ENCODE peak calls at places on chromosome 16, in nine cellular contexts. O is HL-60, H is mesothelial cell of epicardium, A is A549, L is endothelial cell, W is A673, G is osteocyte, Q is SK-N-SH, J is pancreas. F is an unnamed sample.

GRCh38 chr16:23124315-23124714 is 24.9 kb downstream of the USP31 start:
- DNase-seq in O (no peak), H (no peak), A (peak), L (no peak), W (peak), G (no peak), Q (no peak), J (no peak), F (no peak)

GRCh38 chr16:10428433-10429168 is 42.7 kb downstream of the ATF7IP2 start:
- DNase-seq in O (no peak), H (no peak), A (no peak), L (no peak), W (no peak), G (no peak), Q (no peak), J (no peak), F (no peak)

GRCh38 chr16:68786685-68787418 is 49.8 kb downstream of the CDH1 start:
- DNase-seq in O (no peak), H (no peak), A (no peak), L (no peak), W (no peak), G (no peak), Q (no peak), J (peak), F (no peak)

GRCh38 chr16:15694499-15694898 is 44.5 kb downstream of the NDE1 start:
- DNase-seq in O (no peak), H (no peak), A (no peak), L (no peak), W (no peak), G (no peak), Q (no peak), J (no peak), F (no peak)

GRCh38 chr16:88560722-88561484 is 9.3 kb upstream of the ZC3H18 start:
- DNase-seq in O (no peak), H (peak), A (no peak), L (peak), W (peak), G (no peak), Q (no peak), J (no peak), F (no peak)

GRCh38 chr16:82439678-82440293 is 187.0 kb upstream of the CDH13 start:
- DNase-seq in O (no peak), H (no peak), A (peak), L (peak), W (peak), G (peak), Q (peak), J (no peak), F (no peak)

GRCh38 chr16:16972831-16973230 is 497.9 kb downstream of the XYLT1 start:
- DNase-seq in O (no peak), H (no peak), A (no peak), L (no peak), W (no peak), G (no peak), Q (no peak), J (no peak), F (no peak)

GRCh38 chr16:24800586-24800985 is 45.2 kb upstream of the SLC5A11 start:
- DNase-seq in O (no peak), H (no peak), A (peak), L (no peak), W (peak), G (no peak), Q (no peak), J (no peak), F (no peak)

GRCh38 chr16:700684-701584 is 4.7 kb downstream of the FBXL16 start:
- DNase-seq in O (no peak), H (peak), A (no peak), L (peak), W (peak), G (no peak), Q (no peak), J (no peak), F (no peak)

GRCh38 chr16:28136751-28137434 is 73.4 kb upstream of the GSG1L start:
- DNase-seq in O (no peak), H (no peak), A (no peak), L (no peak), W (peak), G (no peak), Q (no peak), J (no peak), F (no peak)

GRCh38 chr16:4261557-4262172 is 11.2 kb downstream of the TFAP4 start:
- DNase-seq in O (no peak), H (peak), A (peak), L (peak), W (peak), G (peak), Q (peak), J (no peak), F (no peak)

GRCh38 chr16:11045846-11046245 is 101.5 kb downstream of the CLEC16A start:
- DNase-seq in O (no peak), H (no peak), A (no peak), L (no peak), W (no peak), G (no peak), Q (no peak), J (no peak), F (no peak)

GRCh38 chr16:19481291-19481690 is 40.6 kb downstream of the GDE1 start:
- DNase-seq in O (no peak), H (no peak), A (no peak), L (no peak), W (no peak), G (no peak), Q (no peak), J (no peak), F (no peak)

GRCh38 chr16:87474566-87474996 is 18.2 kb downstream of the ZCCHC14 start:
- DNase-seq in O (no peak), H (no peak), A (no peak), L (no peak), W (no peak), G (no peak), Q (peak), J (no peak), F (no peak)

GRCh38 chr16:28846933-28847273 is 755 bp upstream of the TUFM start:
- DNase-seq in O (no peak), H (no peak), A (no peak), L (no peak), W (no peak), G (no peak), Q (no peak), J (no peak), F (no peak)

GRCh38 chr16:57017251-57017650 is 27.9 kb downstream of the NLRC5 start:
- DNase-seq in O (no peak), H (no peak), A (no peak), L (no peak), W (no peak), G (no peak), Q (no peak), J (no peak), F (no peak)

GRCh38 chr16:70770291-70770967 is 30.5 kb downstream of the VAC14 start:
- DNase-seq in O (no peak), H (no peak), A (no peak), L (no peak), W (no peak), G (no peak), Q (no peak), J (no peak), F (no peak)

GRCh38 chr16:23524886-23525285 is 14.6 kb upstream of the GGA2 start:
- DNase-seq in O (no peak), H (no peak), A (no peak), L (no peak), W (no peak), G (no peak), Q (no peak), J (no peak), F (no peak)

GRCh38 chr16:85611205-85611454 is 2.0 kb upstream of the GSE1 start:
- DNase-seq in O (no peak), H (no peak), A (no peak), L (no peak), W (no peak), G (no peak), Q (no peak), J (no peak), F (no peak)

GRCh38 chr16:88897696-88898425 is 31.4 kb upstream of the PABPN1L start:
- DNase-seq in O (no peak), H (no peak), A (no peak), L (no peak), W (no peak), G (no peak), Q (no peak), J (no peak), F (no peak)

GRCh38 chr16:89330177-89330856 is 112.8 kb downstream of the ZNF778 start:
- DNase-seq in O (no peak), H (no peak), A (peak), L (peak), W (no peak), G (no peak), Q (no peak), J (peak), F (no peak)

GRCh38 chr16:88437367-88437964 is 15.6 kb upstream of the ZFPM1 start:
- DNase-seq in O (no peak), H (peak), A (peak), L (peak), W (peak), G (peak), Q (peak), J (no peak), F (peak)

GRCh38 chr16:11303405-11304138 is 22.4 kb upstream of the PRM1 start:
- DNase-seq in O (no peak), H (peak), A (no peak), L (no peak), W (no peak), G (no peak), Q (peak), J (no peak), F (no peak)

GRCh38 chr16:89700649-89701424 is 668 bp downstream of the SPATA2L start:
- DNase-seq in O (no peak), H (peak), A (peak), L (peak), W (peak), G (no peak), Q (peak), J (peak), F (peak)

GRCh38 chr16:9258423-9259051 is 167.1 kb downstream of the HAPSTR1 start:
- DNase-seq in O (no peak), H (peak), A (peak), L (peak), W (peak), G (no peak), Q (peak), J (peak), F (no peak)

GRCh38 chr16:83933885-83934683 is 19.0 kb upstream of the OSGIN1 start:
- DNase-seq in O (no peak), H (no peak), A (no peak), L (no peak), W (no peak), G (no peak), Q (no peak), J (no peak), F (no peak)

GRCh38 chr16:88940196-88941050 is 36.6 kb downstream of the CBFA2T3 start:
- DNase-seq in O (no peak), H (no peak), A (no peak), L (no peak), W (no peak), G (no peak), Q (peak), J (no peak), F (no peak)

GRCh38 chr16:85428168-85428898 is 184.8 kb upstream of the GSE1 start:
- DNase-seq in O (no peak), H (peak), A (peak), L (peak), W (peak), G (no peak), Q (peak), J (peak), F (peak)

GRCh38 chr16:86789621-86790051 is 211.3 kb downstream of the FOXL1 start:
- DNase-seq in O (no peak), H (no peak), A (no peak), L (no peak), W (no peak), G (no peak), Q (no peak), J (no peak), F (no peak)

GRCh38 chr16:8774208-8774607 is 23.2 kb downstream of the TMEM186 start:
- DNase-seq in O (no peak), H (no peak), A (no peak), L (no peak), W (no peak), G (no peak), Q (no peak), J (no peak), F (no peak)

GRCh38 chr16:85275533-85276249 is 163.4 kb upstream of the CIBAR2 start:
- DNase-seq in O (peak), H (peak), A (peak), L (peak), W (peak), G (peak), Q (peak), J (peak), F (peak)

GRCh38 chr16:68948230-68948910 is 105.0 kb downstream of the TANGO6 start:
- DNase-seq in O (no peak), H (no peak), A (no peak), L (no peak), W (no peak), G (no peak), Q (no peak), J (no peak), F (no peak)

GRCh38 chr16:9297437-9298113 is 206.1 kb downstream of the HAPSTR1 start:
- DNase-seq in O (no peak), H (peak), A (peak), L (peak), W (peak), G (no peak), Q (peak), J (no peak), F (no peak)

GRCh38 chr16:24849641-24850040 is 3.9 kb downstream of the SLC5A11 start:
- DNase-seq in O (no peak), H (no peak), A (no peak), L (no peak), W (no peak), G (no peak), Q (no peak), J (no peak), F (no peak)

GRCh38 chr16:31248344-31248743 is 11.4 kb upstream of the ITGAM start:
- DNase-seq in O (no peak), H (no peak), A (no peak), L (no peak), W (no peak), G (no peak), Q (no peak), J (no peak), F (no peak)

DNA sequence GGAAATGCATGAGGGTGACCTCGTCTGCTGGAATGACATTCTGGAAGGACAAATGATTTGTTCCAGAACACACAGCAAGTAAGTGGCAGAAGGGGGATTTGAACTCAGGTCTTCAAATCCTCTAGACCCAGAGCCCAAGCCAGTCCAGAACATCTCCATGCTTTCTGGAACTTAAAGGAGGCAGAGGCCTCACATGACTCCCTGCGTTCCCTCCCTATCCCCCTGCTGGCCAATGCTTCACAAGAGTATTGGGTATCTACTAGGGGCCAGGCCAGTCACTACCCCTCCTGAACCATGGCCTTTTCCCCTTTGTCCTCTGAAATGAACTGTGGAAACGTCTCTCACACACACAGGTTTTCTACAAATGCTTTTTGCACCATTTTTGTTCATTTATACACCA is 7.6 kb upstream of the BEAN1 start:
- DNase-seq in O (no peak), H (no peak), A (no peak), L (no peak), W (no peak), G (peak), Q (no peak), J (no peak), F (no peak)
- TF ChIP-seq CTCF in O (no peak), H (no peak), A (no peak), L (no peak), W (no peak), G (no peak), Q (peak), J (no peak), F (no peak)

DNA sequence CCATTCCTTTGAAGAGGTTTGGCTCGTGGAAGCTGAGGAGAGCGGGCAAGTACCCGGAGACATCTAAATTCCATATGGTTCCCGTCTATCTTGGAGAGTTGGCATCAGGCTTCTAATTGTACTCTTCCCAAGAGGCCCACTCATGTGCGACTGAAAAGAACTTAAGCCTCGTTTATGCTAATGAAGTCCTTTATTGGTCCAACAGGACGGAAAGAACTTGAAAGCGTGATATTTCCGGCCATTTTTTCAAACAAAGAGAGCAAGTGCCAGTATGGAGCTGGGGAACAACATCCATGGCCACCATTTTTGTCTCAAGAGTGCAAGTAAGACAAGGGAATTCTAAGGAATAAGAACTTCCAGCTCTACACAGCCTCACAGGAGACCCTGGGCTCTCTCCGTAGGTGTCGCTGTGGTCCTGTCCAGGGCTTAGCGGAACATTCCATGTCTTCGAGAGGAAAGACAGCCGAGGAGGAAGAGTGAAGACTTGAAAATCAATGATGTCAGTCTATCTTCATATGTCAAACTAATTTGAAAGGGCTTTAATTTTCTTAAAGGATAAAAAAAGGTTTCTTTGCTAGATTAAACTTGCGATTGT is 566.0 kb upstream of the PSMD7 start:
- DNase-seq in O (no peak), H (no peak), A (no peak), L (no peak), W (peak), G (no peak), Q (no peak), J (no peak), F (no peak)
- TF ChIP-seq CTCF in O (no peak), H (no peak), A (no peak), L (no peak), W (no peak), G (no peak), Q (no peak), J (no peak), F (no peak)

DNA sequence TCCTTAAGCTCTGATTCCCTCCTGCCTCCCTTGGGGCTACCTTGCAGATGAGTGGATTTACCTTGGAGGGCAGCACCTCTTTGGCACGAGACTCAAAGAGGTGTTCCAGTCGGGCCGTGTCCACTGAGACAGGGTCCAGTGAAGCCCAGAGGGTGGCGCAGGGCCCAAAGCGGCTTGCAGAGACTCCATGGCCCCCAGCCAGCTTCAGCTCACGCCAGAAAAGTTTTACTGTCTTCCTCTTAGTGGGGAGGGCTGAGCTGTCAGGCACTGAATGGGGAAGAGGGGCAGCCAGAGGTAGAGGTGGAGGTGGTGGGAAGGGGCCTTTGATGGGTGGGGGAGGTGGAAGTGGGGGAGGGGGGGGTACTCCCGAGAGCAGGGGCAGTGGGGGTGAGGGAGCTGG is 6.7 kb downstream of the TMEM208 start:
- DNase-seq in O (no peak), H (no peak), A (no peak), L (no peak), W (no peak), G (no peak), Q (no peak), J (no peak), F (no peak)
- TF ChIP-seq CTCF in O (no peak), H (no peak), A (no peak), L (no peak), W (no peak), G (no peak), Q (no peak), J (no peak), F (no peak)

GRCh38 chr16:14104066-14104465 is 32.9 kb downstream of the MRTFB start:
- DNase-seq in O (no peak), H (no peak), A (no peak), L (no peak), W (no peak), G (no peak), Q (no peak), J (no peak), F (no peak)

GRCh38 chr16:14105976-14106375 is 34.9 kb downstream of the MRTFB start:
- DNase-seq in O (no peak), H (no peak), A (no peak), L (no peak), W (no peak), G (no peak), Q (no peak), J (no peak), F (no peak)

GRCh38 chr16:14101415-14101814 is 30.3 kb downstream of the MRTFB start:
- DNase-seq in O (no peak), H (no peak), A (no peak), L (no peak), W (no peak), G (no peak), Q (no peak), J (no peak), F (no peak)

GRCh38 chr16:14100825-14101224 is 29.7 kb downstream of the MRTFB start:
- DNase-seq in O (no peak), H (no peak), A (no peak), L (no peak), W (no peak), G (no peak), Q (no peak), J (no peak), F (no peak)

GRCh38 chr16:14102925-14103720 is 32.0 kb downstream of the MRTFB start:
- DNase-seq in O (no peak), H (no peak), A (no peak), L (no peak), W (no peak), G (no peak), Q (no peak), J (no peak), F (no peak)
- TF ChIP-seq CTCF in O (no peak), H (no peak), A (no peak), L (no peak), W (no peak), G (no peak), Q (no peak), J (no peak), F (no peak)

GRCh38 chr16:48029768-48030167 is 126.0 kb downstream of the ABCC12 start:
- DNase-seq in O (no peak), H (no peak), A (no peak), L (no peak), W (no peak), G (no peak), Q (no peak), J (no peak), F (no peak)

GRCh38 chr16:48022496-48022895 is 133.3 kb downstream of the ABCC12 start:
- DNase-seq in O (no peak), H (no peak), A (no peak), L (no peak), W (no peak), G (no peak), Q (no peak), J (no peak), F (no peak)

GRCh38 chr16:48025359-48025758 is 130.4 kb downstream of the ABCC12 start:
- DNase-seq in O (no peak), H (no peak), A (no peak), L (no peak), W (no peak), G (no peak), Q (no peak), J (no peak), F (no peak)

DNA sequence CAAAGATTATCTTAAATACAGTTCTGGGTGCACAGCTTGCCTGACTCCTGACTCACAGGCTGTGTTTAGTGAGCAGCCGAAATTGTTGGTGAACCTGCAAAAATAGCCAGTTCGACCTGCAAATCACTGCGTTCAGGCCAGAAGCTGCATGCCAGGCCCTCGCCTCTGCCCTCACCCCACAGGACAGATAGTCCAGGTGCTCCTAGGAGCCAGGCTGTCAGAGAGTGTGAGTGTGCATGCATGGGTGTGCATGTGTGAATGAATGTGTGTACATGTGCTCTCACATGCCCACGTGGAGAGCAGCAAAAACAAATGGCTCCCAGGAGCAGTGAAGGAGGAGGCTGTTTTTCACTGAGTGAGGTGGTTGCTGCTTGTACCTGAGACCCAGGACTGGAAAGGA is 131.8 kb downstream of the ABCC12 start:
- DNase-seq in O (no peak), H (no peak), A (no peak), L (no peak), W (no peak), G (no peak), Q (no peak), J (no peak), F (no peak)
- TF ChIP-seq CTCF in O (no peak), H (no peak), A (no peak), L (no peak), W (no peak), G (no peak), Q (no peak), J (no peak), F (no peak)

GRCh38 chr16:2296662-2297505 is 29.0 kb upstream of the RNPS1 start:
- DNase-seq in O (no peak), H (no peak), A (peak), L (no peak), W (peak), G (no peak), Q (peak), J (peak), F (no peak)
- TF ChIP-seq CTCF in O (peak), H (no peak), A (peak), L (no peak), W (peak), G (peak), Q (peak), J (no peak), F (no peak)